ENCODE peak calls at places on chromosome 2, in four cellular contexts. U is stomach, S is thoracic aorta, Q is SJSA1. F is an unnamed sample.

GRCh38 chr2:231877533-231878456 is 48.4 kb downstream of the NPPC start:
- DNase-seq in U (no peak), S (no peak), Q (peak; percentile 18), F (no peak)

GRCh38 chr2:165471349-165471975 is 2.0 kb downstream of the CSRNP3 start:
- DNase-seq in U (no peak), S (no peak), Q (no peak), F (no peak)

GRCh38 chr2:99571609-99572344 is 82.0 kb upstream of the REV1 start:
- DNase-seq in U (no peak), S (no peak), Q (no peak), F (no peak)

GRCh38 chr2:180742809-180743208 is 237.6 kb upstream of the UBE2E3 start:
- DNase-seq in U (no peak), S (no peak), Q (peak; percentile 86), F (no peak)

GRCh38 chr2:36376319-36376765 is 20.8 kb downstream of the CRIM1 start:
- DNase-seq in U (peak; percentile 84), S (peak; percentile 47), Q (peak; percentile 95), F (peak; percentile 46)

GRCh38 chr2:218471982-218472381 is 53.1 kb downstream of the VIL1 start:
- DNase-seq in U (no peak), S (no peak), Q (no peak), F (no peak)

GRCh38 chr2:45269149-45269793 is 260.0 kb upstream of the SIX2 start:
- DNase-seq in U (peak; percentile 49), S (no peak), Q (no peak), F (no peak)

GRCh38 chr2:2850218-2850850 is 519.3 kb upstream of the MYT1L start:
- DNase-seq in U (no peak), S (no peak), Q (no peak), F (no peak)

GRCh38 chr2:232353096-232353495 is 25.5 kb upstream of the ALPP start:
- DNase-seq in U (no peak), S (no peak), Q (no peak), F (no peak)

GRCh38 chr2:20062615-20063545 is 11.5 kb upstream of the LAPTM4A start:
- DNase-seq in U (no peak), S (peak; percentile 38), Q (peak; percentile 72), F (no peak)

GRCh38 chr2:209636066-209636465 is 135.6 kb upstream of the UNC80 start:
- DNase-seq in U (no peak), S (no peak), Q (no peak), F (no peak)

GRCh38 chr2:66030553-66030952 is 404.4 kb upstream of the MEIS1 start:
- DNase-seq in U (no peak), S (no peak), Q (no peak), F (no peak)

GRCh38 chr2:131590896-131591295 is 63.2 kb downstream of the CCDC74A start:
- DNase-seq in U (no peak), S (no peak), Q (no peak), F (no peak)

GRCh38 chr2:15763822-15764682 is 172.4 kb downstream of the DDX1 start:
- DNase-seq in U (no peak), S (no peak), Q (no peak), F (no peak)

GRCh38 chr2:71592181-71592711 is 138.9 kb downstream of the DYSF start:
- DNase-seq in U (no peak), S (no peak), Q (peak; percentile 64), F (no peak)

GRCh38 chr2:172101008-172101706 is 1.5 kb downstream of the DLX2 start:
- DNase-seq in U (no peak), S (no peak), Q (no peak), F (no peak)

GRCh38 chr2:18284331-18284730 is 276.1 kb downstream of the RDH14 start:
- DNase-seq in U (no peak), S (no peak), Q (no peak), F (no peak)

GRCh38 chr2:182584462-182584861 is 131.6 kb upstream of the DNAJC10 start:
- DNase-seq in U (no peak), S (no peak), Q (no peak), F (no peak)

GRCh38 chr2:134642938-134643337 is 75.9 kb downstream of the TMEM163 start:
- DNase-seq in U (no peak), S (no peak), Q (no peak), F (no peak)

GRCh38 chr2:190488516-190489220 is 45.9 kb downstream of the NEMP2 start:
- DNase-seq in U (no peak), S (no peak), Q (no peak), F (no peak)

GRCh38 chr2:117057021-117057420 is 757.5 kb upstream of the DDX18 start:
- DNase-seq in U (no peak), S (no peak), Q (no peak), F (no peak)

GRCh38 chr2:126720031-126720368 is 64.0 kb downstream of the GYPC start:
- DNase-seq in U (no peak), S (no peak), Q (no peak), F (no peak)

GRCh38 chr2:78293768-78294167 is 731.7 kb upstream of the REG3G start:
- DNase-seq in U (no peak), S (no peak), Q (no peak), F (no peak)

GRCh38 chr2:127134833-127135830 is 28.2 kb upstream of the BIN1 start:
- DNase-seq in U (no peak), S (no peak), Q (no peak), F (peak; percentile 53)

GRCh38 chr2:229330952-229331351 is 59.9 kb upstream of the PID1 start:
- DNase-seq in U (no peak), S (no peak), Q (no peak), F (peak; percentile 18)

GRCh38 chr2:191899442-191899841 is 52.6 kb upstream of the CAVIN2 start:
- DNase-seq in U (no peak), S (no peak), Q (peak; percentile 83), F (no peak)

GRCh38 chr2:71662665-71663394 is 209.5 kb downstream of the DYSF start:
- DNase-seq in U (no peak), S (no peak), Q (no peak), F (no peak)

DNA sequence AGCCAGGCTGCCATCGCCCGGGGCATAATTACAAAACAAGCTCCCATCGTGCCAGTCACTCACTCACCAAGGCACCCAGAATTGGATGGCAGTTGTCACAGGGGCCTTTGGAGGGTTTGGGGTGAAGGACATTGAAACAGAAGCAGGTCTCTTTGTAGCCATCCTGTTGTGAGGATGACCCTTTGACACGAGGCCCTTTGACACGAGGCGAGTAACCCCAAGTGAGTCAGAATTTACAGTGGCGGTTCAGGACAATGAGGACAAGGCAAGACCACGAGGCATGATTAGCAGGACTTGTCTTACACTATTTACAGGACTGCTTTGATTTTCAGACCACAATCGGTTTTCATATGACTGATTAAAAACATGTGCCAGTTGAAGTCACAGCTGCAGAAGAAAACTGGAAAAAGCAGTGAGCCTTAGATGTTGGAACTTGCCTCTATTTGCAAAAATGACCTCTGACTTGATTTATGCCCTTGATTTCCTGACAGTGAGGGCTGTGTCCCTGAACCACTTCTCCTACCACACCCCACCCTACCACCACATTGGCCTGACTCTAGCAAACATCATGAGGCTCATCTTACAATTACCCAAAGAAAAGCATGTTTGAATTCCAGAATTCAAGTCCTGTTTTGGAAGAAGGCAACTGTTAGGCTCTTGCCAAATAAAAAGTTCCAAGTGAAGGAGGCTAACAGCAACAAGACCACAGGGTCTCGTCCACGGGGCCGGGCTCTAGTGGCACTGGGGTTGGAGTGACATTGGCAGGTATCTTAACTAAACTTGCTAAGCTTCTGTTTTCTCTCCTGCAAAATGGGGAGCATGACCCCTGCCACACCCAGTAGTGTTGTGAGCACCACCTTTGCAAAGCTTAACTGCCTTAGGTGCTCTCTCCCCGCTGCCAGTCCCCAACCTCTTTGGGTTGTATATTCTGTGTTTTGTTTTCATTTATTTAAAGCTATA is 64.4 kb upstream of the FOSL2 start:
- DNase-seq in U (no peak), S (no peak), Q (no peak), F (no peak)
- H3K27ac ChIP-seq in U (no peak overlapping the region), S (peak overlapping the region; percentile 45), Q (no peak overlapping the region), F (no peak overlapping the region)

GRCh38 chr2:65025453-65026128 is 30.6 kb upstream of the CEP68 start:
- DNase-seq in U (no peak), S (no peak), Q (no peak), F (no peak)
- H3K27ac ChIP-seq in U (no peak overlapping the region), S (no peak overlapping the region), Q (no peak overlapping the region), F (no peak overlapping the region)

GRCh38 chr2:200405599-200406298 is 99.3 kb downstream of the SPATS2L start:
- DNase-seq in U (no peak), S (no peak), Q (peak; percentile 96), F (no peak)
- H3K27ac ChIP-seq in U (peak overlapping the region; percentile 65), S (peak overlapping the region; percentile 68), Q (peak overlapping the region; percentile 95), F (no peak overlapping the region)

DNA sequence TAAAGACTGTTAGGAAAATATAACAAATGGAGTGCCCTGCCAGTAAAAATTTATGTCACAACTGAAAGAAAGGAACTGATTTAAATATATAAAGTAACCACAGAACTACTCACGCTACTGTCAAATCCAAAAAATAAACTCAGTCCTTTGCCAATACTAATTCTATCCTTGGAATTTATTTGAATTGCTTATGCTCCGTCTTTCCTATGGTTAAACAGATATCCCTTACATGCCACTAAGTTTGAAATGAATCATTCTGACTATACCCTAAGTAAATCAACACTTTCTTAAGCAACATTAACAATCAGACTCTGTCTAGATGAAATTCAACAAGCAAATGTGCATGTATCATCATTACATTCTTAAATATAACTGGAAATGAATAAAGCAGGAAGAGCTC is 9.8 kb downstream of the HNRNPLL start:
- DNase-seq in U (no peak), S (no peak), Q (peak; percentile 34), F (no peak)
- H3K27ac ChIP-seq in U (no peak overlapping the region), S (no peak overlapping the region), Q (no peak overlapping the region), F (peak overlapping the region; percentile 98)

GRCh38 chr2:169073972-169074751 is 4.8 kb downstream of the DHRS9 start:
- DNase-seq in U (no peak), S (no peak), Q (no peak), F (no peak)

GRCh38 chr2:169071455-169071854 is 2.1 kb downstream of the DHRS9 start:
- DNase-seq in U (no peak), S (no peak), Q (no peak), F (no peak)

GRCh38 chr2:169069818-169070217 is 455 bp downstream of the DHRS9 start:
- DNase-seq in U (no peak), S (no peak), Q (no peak), F (no peak)

GRCh38 chr2:169073211-169073971 is 4.0 kb downstream of the DHRS9 start:
- DNase-seq in U (no peak), S (no peak), Q (no peak), F (no peak)

GRCh38 chr2:169072163-169072925 is 3.0 kb downstream of the DHRS9 start:
- DNase-seq in U (no peak), S (no peak), Q (no peak), F (no peak)
- H3K27ac ChIP-seq in U (no peak overlapping the region), S (no peak overlapping the region), Q (no peak overlapping the region), F (no peak overlapping the region)

GRCh38 chr2:9166579-9167392 is 39.8 kb upstream of the ASAP2 start:
- DNase-seq in U (no peak), S (no peak), Q (no peak), F (no peak)
- H3K27ac ChIP-seq in U (no peak overlapping the region), S (no peak overlapping the region), Q (no peak overlapping the region), F (no peak overlapping the region)

GRCh38 chr2:238777369-238778067 is 70.4 kb upstream of the TWIST2 start:
- DNase-seq in U (no peak), S (no peak), Q (no peak), F (no peak)
- H3K27ac ChIP-seq in U (no peak overlapping the region), S (no peak overlapping the region), Q (no peak overlapping the region), F (no peak overlapping the region)

F was measured in gastrocnemius medialis.